ENCODE peak calls at places on chromosomes 5 and 9, in six cellular contexts. J, A, N, X, U and Z are unnamed samples.

GRCh38 chr9:130433168-130433946 is 11.4 kb upstream of the ASS1 start:
- DNase-seq in J (peak), A (peak), N (peak), X (peak), U (no peak), Z (no peak)

GRCh38 chr5:95281211-95281610 is 3.7 kb downstream of the MCTP1 start:
- DNase-seq in J (no peak), A (peak), N (no peak), X (peak), U (no peak), Z (no peak)

GRCh38 chr9:71302776-71303175 is 181.4 kb upstream of the TRPM3 start:
- DNase-seq in J (no peak), A (no peak), N (no peak), X (no peak), U (no peak), Z (no peak)

GRCh38 chr9:98064623-98065392 is 8.3 kb downstream of the NANS start:
- DNase-seq in J (no peak), A (no peak), N (no peak), X (peak), U (no peak), Z (no peak)

GRCh38 chr9:108430655-108431054 is 425.1 kb downstream of the ACTL7B start:
- DNase-seq in J (no peak), A (no peak), N (no peak), X (no peak), U (no peak), Z (no peak)

GRCh38 chr5:141692919-141693848 is 11.2 kb upstream of the ARAP3 start:
- DNase-seq in J (peak), A (peak), N (peak), X (peak), U (no peak), Z (no peak)

GRCh38 chr9:113919422-113919821 is 43.3 kb downstream of the ZNF618 start:
- DNase-seq in J (no peak), A (no peak), N (no peak), X (no peak), U (no peak), Z (no peak)

GRCh38 chr5:112253478-112254250 is 165.4 kb downstream of the EPB41L4A start:
- DNase-seq in J (no peak), A (peak), N (peak), X (peak), U (no peak), Z (no peak)

GRCh38 chr9:73049280-73049679 is 96.4 kb upstream of the ALDH1A1 start:
- DNase-seq in J (no peak), A (no peak), N (no peak), X (no peak), U (no peak), Z (no peak)

DNA sequence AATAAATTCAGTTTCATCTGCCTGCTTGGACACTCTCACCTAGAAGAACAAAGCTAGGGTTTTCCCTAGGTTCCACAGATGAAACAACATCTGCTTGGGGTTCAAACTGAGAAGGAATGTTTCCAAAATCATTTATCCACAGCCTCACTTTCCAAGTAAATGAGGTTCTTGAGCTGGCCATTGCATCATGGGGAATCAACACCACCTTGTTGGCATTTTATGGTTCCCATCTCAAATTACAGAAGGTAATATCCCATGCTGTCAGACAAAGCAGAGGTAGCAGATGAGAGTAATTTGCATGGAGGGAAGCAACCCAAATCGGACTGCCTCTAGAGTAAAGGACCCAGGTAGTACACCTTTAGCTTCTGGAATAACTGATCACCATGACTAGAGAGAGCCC is 10.5 kb upstream of the NR4A3 start:
- DNase-seq in J (no peak), A (no peak), N (no peak), X (no peak), U (no peak), Z (no peak)
- H3K4me3 ChIP-seq in J (no peak), A (no peak), N (no peak), X (no peak), U (no peak), Z (no peak)

GRCh38 chr9:38017885-38018186 is 51.2 kb downstream of the SHB start:
- DNase-seq in J (no peak), A (no peak), N (no peak), X (no peak), U (no peak), Z (no peak)

GRCh38 chr9:38015267-38015666 is 53.8 kb downstream of the SHB start:
- DNase-seq in J (no peak), A (no peak), N (no peak), X (no peak), U (no peak), Z (no peak)

GRCh38 chr9:38018230-38018963 is 50.6 kb downstream of the SHB start:
- DNase-seq in J (no peak), A (no peak), N (no peak), X (no peak), U (no peak), Z (no peak)

GRCh38 chr9:38017149-38017884 is 51.7 kb downstream of the SHB start:
- DNase-seq in J (no peak), A (peak), N (peak), X (peak), U (no peak), Z (no peak)

DNA sequence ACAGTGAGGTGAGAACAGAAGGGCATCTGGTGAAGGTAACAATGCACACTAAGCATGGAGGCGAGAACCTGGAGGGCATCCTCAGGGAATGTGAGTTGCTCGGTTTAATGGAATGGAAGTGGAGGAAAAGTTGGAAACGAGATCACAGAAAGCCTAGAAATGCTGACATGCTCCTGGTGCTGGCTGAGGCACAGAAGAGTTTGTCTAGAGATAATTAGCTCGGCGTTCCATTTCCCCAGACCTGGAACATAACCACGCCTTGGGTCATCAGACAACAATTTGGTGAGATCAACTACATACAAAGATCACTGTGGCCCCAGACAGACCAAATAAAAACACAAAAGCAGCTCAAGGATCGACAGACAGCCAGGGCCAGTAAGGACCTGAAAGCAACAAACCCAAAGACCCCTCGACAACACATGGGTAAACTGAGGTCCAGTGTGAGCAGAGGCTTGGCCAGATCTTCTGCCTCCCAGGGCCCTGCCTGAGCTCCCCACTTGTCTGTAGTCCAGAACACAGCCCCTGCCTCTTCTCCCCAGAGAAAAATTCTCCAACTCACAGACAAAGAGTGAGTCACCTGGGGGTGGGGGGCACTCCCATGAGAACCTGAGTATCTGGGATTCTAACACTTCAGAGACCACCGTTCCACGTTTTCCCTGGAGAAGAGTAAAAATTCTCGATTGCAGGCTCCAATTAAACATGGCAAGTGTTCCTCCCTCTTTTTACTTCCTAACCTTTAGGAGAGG is 52.5 kb downstream of the SHB start:
- DNase-seq in J (no peak), A (no peak), N (peak), X (peak), U (no peak), Z (no peak)
- H3K4me3 ChIP-seq in J (no peak), A (no peak), N (no peak), X (no peak), U (no peak), Z (no peak)

GRCh38 chr5:96963267-96963666 is 27.4 kb downstream of the LNPEP start:
- DNase-seq in J (peak), A (peak), N (peak), X (peak), U (peak), Z (peak)
- H3K4me3 ChIP-seq in J (peak), A (no peak), N (no peak), X (no peak), U (no peak), Z (peak)

GRCh38 chr5:87079219-87079618 is 188.5 kb upstream of the RASA1 start:
- DNase-seq in J (peak), A (no peak), N (no peak), X (no peak), U (no peak), Z (peak)

GRCh38 chr5:87076931-87077330 is 190.8 kb upstream of the RASA1 start:
- DNase-seq in J (no peak), A (peak), N (no peak), X (peak), U (peak), Z (no peak)

GRCh38 chr5:87076411-87076810 is 191.3 kb upstream of the RASA1 start:
- DNase-seq in J (no peak), A (no peak), N (no peak), X (no peak), U (no peak), Z (no peak)

GRCh38 chr5:87081511-87082372 is 185.9 kb upstream of the RASA1 start:
- DNase-seq in J (peak), A (no peak), N (no peak), X (no peak), U (no peak), Z (peak)
- H3K4me3 ChIP-seq in J (peak), A (no peak), N (no peak), X (no peak), U (peak), Z (peak)

GRCh38 chr5:16712600-16712999 is 95.8 kb upstream of the RETREG1 start:
- DNase-seq in J (no peak), A (no peak), N (no peak), X (peak), U (no peak), Z (no peak)
- H3K4me3 ChIP-seq in J (no peak), A (no peak), N (no peak), X (no peak), U (no peak), Z (no peak)

DNA sequence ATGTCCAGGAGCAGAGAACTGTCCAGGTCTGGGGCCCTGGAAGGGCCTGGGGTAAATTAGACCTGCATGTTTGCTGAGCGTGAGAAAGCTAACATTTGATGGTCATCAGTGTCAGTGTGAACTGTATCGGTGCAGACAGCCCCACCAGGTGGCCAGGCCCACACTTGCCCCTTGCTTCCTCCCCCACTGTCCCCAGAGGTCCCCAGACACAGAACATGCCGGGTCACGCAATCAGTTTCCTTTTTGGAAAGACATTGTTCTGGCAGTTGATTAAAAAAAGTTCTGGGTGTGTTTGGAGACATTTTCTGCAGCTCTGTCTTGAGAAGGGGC is 1.5 kb downstream of the NKD2 start:
- DNase-seq in J (no peak), A (no peak), N (no peak), X (no peak), U (no peak), Z (no peak)
- H3K4me3 ChIP-seq in J (no peak), A (no peak), N (peak), X (no peak), U (no peak), Z (no peak)

DNA sequence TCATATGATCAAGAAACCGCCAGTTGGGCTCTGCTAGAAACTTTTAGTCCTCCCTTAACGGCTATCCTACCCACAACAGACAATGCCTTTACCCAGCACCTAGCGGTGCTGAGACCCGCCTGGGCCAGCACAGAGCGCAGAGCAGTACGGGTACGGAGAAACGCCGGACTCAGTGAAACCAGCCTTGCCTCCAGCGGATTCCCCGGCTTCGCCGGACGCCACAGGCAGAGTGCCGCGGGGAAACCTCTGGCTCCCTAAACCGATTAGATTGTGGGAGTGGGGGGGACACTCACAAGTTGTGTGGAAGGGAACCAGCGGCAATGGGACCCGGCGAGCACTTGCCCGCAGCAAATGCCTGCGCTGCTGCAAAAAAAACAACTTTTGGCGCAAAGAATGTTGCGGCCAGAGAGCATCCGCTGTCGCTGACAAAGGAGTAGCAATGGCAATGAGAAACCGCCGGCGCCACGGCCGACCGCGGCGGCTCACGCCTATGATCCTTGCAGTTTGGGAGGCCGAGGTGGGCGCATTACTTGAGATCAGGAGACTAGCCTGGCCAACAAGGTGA is 88.2 kb downstream of the ANXA2R start:
- DNase-seq in J (peak), A (no peak), N (peak), X (peak), U (no peak), Z (no peak)
- H3K4me3 ChIP-seq in J (peak), A (peak), N (peak), X (peak), U (no peak), Z (peak)

DNA sequence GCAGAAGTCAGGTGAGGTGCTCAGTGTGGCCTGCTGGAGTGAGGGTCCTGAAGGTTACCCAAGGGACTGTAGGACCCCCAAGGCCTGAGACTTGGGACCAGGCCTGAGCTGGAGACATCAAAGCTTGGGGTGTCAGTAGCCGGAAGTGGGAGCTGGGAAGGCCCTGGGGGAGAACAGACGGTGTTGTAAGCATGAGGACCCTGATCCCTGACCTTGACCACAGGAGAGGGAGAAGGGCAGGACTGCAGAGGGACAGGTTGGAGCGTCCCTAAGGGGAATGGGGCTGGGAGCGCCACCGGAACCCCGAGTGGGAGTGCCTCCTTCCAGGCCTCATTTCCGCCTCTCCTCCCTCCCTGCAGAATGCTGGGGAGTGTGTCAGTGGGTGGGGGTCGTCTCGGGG is 533 bp downstream of the TTC16 start:
- DNase-seq in J (no peak), A (no peak), N (no peak), X (no peak), U (no peak), Z (no peak)
- H3K4me3 ChIP-seq in J (no peak), A (no peak), N (peak), X (no peak), U (no peak), Z (peak)